ENCODE peak calls at places on chromosomes 4 and X, in five cellular contexts. One of them, this sample, is unnamed.

GRCh38 chrX:13472975-13473665 is 96.3 kb upstream of the EGFL6 start:
- DNase-seq in NCI-H2081: no peak
- DNase-seq in breast epithelium: no peak
- DNase-seq in HT1080: no peak
- DNase-seq in stimulated activated CD8-positive, alpha-beta memory T cell treated with anti-CD3 and anti-CD28 coated beads, Interleukin-15, amount 100 ng/mL, for 48 hours: no peak
- DNase-seq in this sample: no peak

GRCh38 chr4:8314691-8315255 is 45.2 kb downstream of the HTRA3 start:
- DNase-seq in NCI-H2081: no peak
- DNase-seq in breast epithelium: no peak
- DNase-seq in HT1080: no peak
- DNase-seq in stimulated activated CD8-positive, alpha-beta memory T cell treated with anti-CD3 and anti-CD28 coated beads, Interleukin-15, amount 100 ng/mL, for 48 hours: no peak
- DNase-seq in this sample: no peak

GRCh38 chrX:10512258-10512657 is 108.1 kb downstream of the MID1 start:
- DNase-seq in NCI-H2081: no peak
- DNase-seq in breast epithelium: no peak
- DNase-seq in HT1080: peak
- DNase-seq in stimulated activated CD8-positive, alpha-beta memory T cell treated with anti-CD3 and anti-CD28 coated beads, Interleukin-15, amount 100 ng/mL, for 48 hours: no peak
- DNase-seq in this sample: peak

GRCh38 chr4:163494360-163495241 is at the start of gene TMA16:
- DNase-seq in NCI-H2081: peak
- DNase-seq in breast epithelium: peak
- DNase-seq in HT1080: peak
- DNase-seq in stimulated activated CD8-positive, alpha-beta memory T cell treated with anti-CD3 and anti-CD28 coated beads, Interleukin-15, amount 100 ng/mL, for 48 hours: peak
- DNase-seq in this sample: peak

GRCh38 chr4:165288226-165288625 is 39.2 kb upstream of the MSMO1 start:
- DNase-seq in NCI-H2081: no peak
- DNase-seq in breast epithelium: no peak
- DNase-seq in HT1080: no peak
- DNase-seq in stimulated activated CD8-positive, alpha-beta memory T cell treated with anti-CD3 and anti-CD28 coated beads, Interleukin-15, amount 100 ng/mL, for 48 hours: no peak
- DNase-seq in this sample: no peak

GRCh38 chr4:175641053-175641452 is 171.0 kb downstream of the GPM6A start:
- DNase-seq in NCI-H2081: no peak
- DNase-seq in breast epithelium: no peak
- DNase-seq in HT1080: no peak
- DNase-seq in stimulated activated CD8-positive, alpha-beta memory T cell treated with anti-CD3 and anti-CD28 coated beads, Interleukin-15, amount 100 ng/mL, for 48 hours: no peak
- DNase-seq in this sample: no peak

GRCh38 chr4:148044889-148045352 is 313.0 kb downstream of the ARHGAP10 start:
- DNase-seq in NCI-H2081: no peak
- DNase-seq in breast epithelium: no peak
- DNase-seq in HT1080: no peak
- DNase-seq in stimulated activated CD8-positive, alpha-beta memory T cell treated with anti-CD3 and anti-CD28 coated beads, Interleukin-15, amount 100 ng/mL, for 48 hours: no peak
- DNase-seq in this sample: no peak

GRCh38 chr4:39446842-39447573 is 11.7 kb downstream of the RPL9 start:
- DNase-seq in NCI-H2081: no peak
- DNase-seq in breast epithelium: peak
- DNase-seq in HT1080: no peak
- DNase-seq in stimulated activated CD8-positive, alpha-beta memory T cell treated with anti-CD3 and anti-CD28 coated beads, Interleukin-15, amount 100 ng/mL, for 48 hours: peak
- DNase-seq in this sample: peak

GRCh38 chrX:1536712-1537030 is 314 bp downstream of the P2RY8 start:
- DNase-seq in NCI-H2081: no peak
- DNase-seq in breast epithelium: no peak
- DNase-seq in HT1080: no peak
- DNase-seq in stimulated activated CD8-positive, alpha-beta memory T cell treated with anti-CD3 and anti-CD28 coated beads, Interleukin-15, amount 100 ng/mL, for 48 hours: no peak
- DNase-seq in this sample: no peak